ENCODE peak calls at places on chromosomes 4 and X, in nine cellular contexts. One of them, this sample, is unnamed.

GRCh38 chr4:8844976-8845690 is 26.5 kb downstream of the HMX1 start:
- DNase-seq in upper lobe of left lung: no peak
- DNase-seq in uterus: no peak
- DNase-seq in tibial artery: no peak
- DNase-seq in left ventricle myocardium inferior: no peak
- DNase-seq in PC-3: no peak
- DNase-seq in neuronal stem cell: no peak
- DNase-seq in HCT116: no peak
- DNase-seq in upper lobe of right lung: peak; percentile 26
- DNase-seq in this sample: no peak

GRCh38 chr4:168708108-168708507 is 211.3 kb downstream of the PALLD start:
- DNase-seq in upper lobe of left lung: no peak
- DNase-seq in uterus: no peak
- DNase-seq in tibial artery: no peak
- DNase-seq in left ventricle myocardium inferior: no peak
- DNase-seq in PC-3: peak; percentile 35
- DNase-seq in neuronal stem cell: no peak
- DNase-seq in HCT116: no peak
- DNase-seq in upper lobe of right lung: no peak
- DNase-seq in this sample: no peak

GRCh38 chrX:68912113-68912980 is 83.5 kb downstream of the EFNB1 start:
- DNase-seq in upper lobe of left lung: no peak
- DNase-seq in uterus: no peak
- DNase-seq in tibial artery: no peak
- DNase-seq in left ventricle myocardium inferior: no peak
- DNase-seq in PC-3: no peak
- DNase-seq in neuronal stem cell: peak; percentile 49
- DNase-seq in HCT116: no peak
- DNase-seq in upper lobe of right lung: no peak
- DNase-seq in this sample: no peak

GRCh38 chrX:71099736-71100135 is 4.1 kb downstream of the FOXO4 start:
- DNase-seq in upper lobe of left lung: no peak
- DNase-seq in uterus: no peak
- DNase-seq in tibial artery: no peak
- DNase-seq in left ventricle myocardium inferior: no peak
- DNase-seq in PC-3: no peak
- DNase-seq in neuronal stem cell: no peak
- DNase-seq in HCT116: no peak
- DNase-seq in upper lobe of right lung: no peak
- DNase-seq in this sample: no peak

GRCh38 chrX:133989491-133989890 is 4.1 kb upstream of the GPC3 start:
- DNase-seq in upper lobe of left lung: no peak
- DNase-seq in uterus: no peak
- DNase-seq in tibial artery: no peak
- DNase-seq in left ventricle myocardium inferior: no peak
- DNase-seq in PC-3: no peak
- DNase-seq in neuronal stem cell: no peak
- DNase-seq in HCT116: no peak
- DNase-seq in upper lobe of right lung: no peak
- DNase-seq in this sample: peak; percentile 45

GRCh38 chr4:103996637-103997036 is 276.9 kb upstream of the TACR3 start:
- DNase-seq in upper lobe of left lung: peak; percentile 32
- DNase-seq in uterus: no peak
- DNase-seq in tibial artery: no peak
- DNase-seq in left ventricle myocardium inferior: no peak
- DNase-seq in PC-3: peak; percentile 72
- DNase-seq in neuronal stem cell: peak; percentile 51
- DNase-seq in HCT116: peak; percentile 78
- DNase-seq in upper lobe of right lung: no peak
- DNase-seq in this sample: peak; percentile 61

GRCh38 chrX:130097507-130098201 is 12.6 kb downstream of the ELF4 start:
- DNase-seq in upper lobe of left lung: peak; percentile 57
- DNase-seq in uterus: no peak
- DNase-seq in tibial artery: no peak
- DNase-seq in left ventricle myocardium inferior: no peak
- DNase-seq in PC-3: no peak
- DNase-seq in neuronal stem cell: no peak
- DNase-seq in HCT116: no peak
- DNase-seq in upper lobe of right lung: peak; percentile 74
- DNase-seq in this sample: peak; percentile 32

GRCh38 chr4:138251904-138252303 is 9.8 kb upstream of the SLC7A11 start:
- DNase-seq in upper lobe of left lung: no peak
- DNase-seq in uterus: no peak
- DNase-seq in tibial artery: no peak
- DNase-seq in left ventricle myocardium inferior: no peak
- DNase-seq in PC-3: no peak
- DNase-seq in neuronal stem cell: no peak
- DNase-seq in HCT116: no peak
- DNase-seq in upper lobe of right lung: no peak
- DNase-seq in this sample: no peak

GRCh38 chr4:76984788-76985211 is 35.2 kb downstream of the SEPTIN11 start:
- DNase-seq in upper lobe of left lung: peak; percentile 23
- DNase-seq in uterus: peak; percentile 85
- DNase-seq in tibial artery: peak; percentile 78
- DNase-seq in left ventricle myocardium inferior: peak; percentile 44
- DNase-seq in PC-3: peak; percentile 61
- DNase-seq in neuronal stem cell: peak; percentile 42
- DNase-seq in HCT116: no peak
- DNase-seq in upper lobe of right lung: no peak
- DNase-seq in this sample: peak; percentile 41

GRCh38 chrX:15202458-15203177 is 67.3 kb downstream of the ASB9 start:
- DNase-seq in upper lobe of left lung: no peak
- DNase-seq in uterus: no peak
- DNase-seq in tibial artery: no peak
- DNase-seq in left ventricle myocardium inferior: no peak
- DNase-seq in PC-3: peak; percentile 57
- DNase-seq in neuronal stem cell: no peak
- DNase-seq in HCT116: no peak
- DNase-seq in upper lobe of right lung: no peak
- DNase-seq in this sample: no peak

GRCh38 chr4:98536631-98537030 is 121.8 kb downstream of the TSPAN5 start:
- DNase-seq in upper lobe of left lung: no peak
- DNase-seq in uterus: no peak
- DNase-seq in tibial artery: no peak
- DNase-seq in left ventricle myocardium inferior: no peak
- DNase-seq in PC-3: no peak
- DNase-seq in neuronal stem cell: no peak
- DNase-seq in HCT116: no peak
- DNase-seq in upper lobe of right lung: no peak
- DNase-seq in this sample: no peak

GRCh38 chr4:3792813-3793212 is 26.6 kb downstream of the ADRA2C start:
- DNase-seq in upper lobe of left lung: no peak
- DNase-seq in uterus: no peak
- DNase-seq in tibial artery: no peak
- DNase-seq in left ventricle myocardium inferior: no peak
- DNase-seq in PC-3: no peak
- DNase-seq in neuronal stem cell: no peak
- DNase-seq in HCT116: no peak
- DNase-seq in upper lobe of right lung: no peak
- DNase-seq in this sample: no peak

GRCh38 chr4:75724867-75725724 is 719 bp downstream of the USO1 start:
- DNase-seq in upper lobe of left lung: peak; percentile 85
- DNase-seq in uterus: peak; percentile 63
- DNase-seq in tibial artery: peak; percentile 87
- DNase-seq in left ventricle myocardium inferior: peak; percentile 77
- DNase-seq in PC-3: peak; percentile 56
- DNase-seq in neuronal stem cell: peak; percentile 69
- DNase-seq in HCT116: peak; percentile 23
- DNase-seq in upper lobe of right lung: peak; percentile 89
- DNase-seq in this sample: peak; percentile 76

GRCh38 chrX:18984381-18985185 is 669 bp upstream of the PHKA2 start:
- DNase-seq in upper lobe of left lung: peak; percentile 85
- DNase-seq in uterus: peak; percentile 73
- DNase-seq in tibial artery: peak; percentile 85
- DNase-seq in left ventricle myocardium inferior: peak; percentile 82
- DNase-seq in PC-3: peak; percentile 79
- DNase-seq in neuronal stem cell: peak; percentile 71
- DNase-seq in HCT116: peak; percentile 62
- DNase-seq in upper lobe of right lung: peak; percentile 92
- DNase-seq in this sample: peak; percentile 86

GRCh38 chr4:137425281-137425680 is 107.0 kb downstream of the PCDH18 start:
- DNase-seq in upper lobe of left lung: no peak
- DNase-seq in uterus: no peak
- DNase-seq in tibial artery: no peak
- DNase-seq in left ventricle myocardium inferior: no peak
- DNase-seq in PC-3: no peak
- DNase-seq in neuronal stem cell: no peak
- DNase-seq in HCT116: no peak
- DNase-seq in upper lobe of right lung: no peak
- DNase-seq in this sample: no peak

GRCh38 chr4:140740906-140741670 is 15.1 kb downstream of the TBC1D9 start:
- DNase-seq in upper lobe of left lung: no peak
- DNase-seq in uterus: no peak
- DNase-seq in tibial artery: no peak
- DNase-seq in left ventricle myocardium inferior: no peak
- DNase-seq in PC-3: no peak
- DNase-seq in neuronal stem cell: no peak
- DNase-seq in HCT116: no peak
- DNase-seq in upper lobe of right lung: no peak
- DNase-seq in this sample: no peak

GRCh38 chr4:108058685-108059440 is 69.2 kb downstream of the HADH start:
- DNase-seq in upper lobe of left lung: no peak
- DNase-seq in uterus: no peak
- DNase-seq in tibial artery: no peak
- DNase-seq in left ventricle myocardium inferior: no peak
- DNase-seq in PC-3: peak; percentile 85
- DNase-seq in neuronal stem cell: no peak
- DNase-seq in HCT116: peak; percentile 68
- DNase-seq in upper lobe of right lung: no peak
- DNase-seq in this sample: peak; percentile 36

GRCh38 chr4:2771264-2771663 is 15.1 kb upstream of the TNIP2 start:
- DNase-seq in upper lobe of left lung: no peak
- DNase-seq in uterus: no peak
- DNase-seq in tibial artery: peak; percentile 32
- DNase-seq in left ventricle myocardium inferior: no peak
- DNase-seq in PC-3: no peak
- DNase-seq in neuronal stem cell: no peak
- DNase-seq in HCT116: no peak
- DNase-seq in upper lobe of right lung: no peak
- DNase-seq in this sample: no peak

GRCh38 chr4:177393236-177393635 is 49.0 kb downstream of the AGA start:
- DNase-seq in upper lobe of left lung: no peak
- DNase-seq in uterus: no peak
- DNase-seq in tibial artery: no peak
- DNase-seq in left ventricle myocardium inferior: no peak
- DNase-seq in PC-3: no peak
- DNase-seq in neuronal stem cell: no peak
- DNase-seq in HCT116: no peak
- DNase-seq in upper lobe of right lung: no peak
- DNase-seq in this sample: no peak

GRCh38 chr4:60039908-60040307 is 1160.2 kb upstream of the ADGRL3 start:
- DNase-seq in upper lobe of left lung: no peak
- DNase-seq in uterus: no peak
- DNase-seq in tibial artery: no peak
- DNase-seq in left ventricle myocardium inferior: no peak
- DNase-seq in PC-3: no peak
- DNase-seq in neuronal stem cell: no peak
- DNase-seq in HCT116: no peak
- DNase-seq in upper lobe of right lung: no peak
- DNase-seq in this sample: no peak

DNA sequence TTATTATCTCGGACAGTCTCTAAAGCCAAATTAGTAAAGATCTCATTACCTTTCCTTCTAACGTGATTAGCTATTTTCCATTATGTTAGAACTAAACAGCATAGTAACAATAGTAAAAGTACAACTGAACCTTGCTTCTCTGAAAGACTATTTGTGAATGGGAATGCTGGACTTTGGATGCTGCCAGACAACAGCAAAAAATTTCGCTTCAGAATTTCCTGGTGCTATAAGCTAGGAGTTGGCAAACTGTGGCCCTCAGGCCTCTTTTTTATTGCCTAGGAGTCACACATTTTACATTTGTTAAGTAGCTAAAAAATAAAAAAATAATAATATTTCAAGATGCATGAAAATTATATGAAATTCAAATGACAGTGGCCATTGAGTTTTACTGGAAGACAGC is 34.8 kb downstream of the RASGEF1B start:
- DNase-seq in upper lobe of left lung: no peak
- DNase-seq in uterus: no peak
- DNase-seq in tibial artery: no peak
- DNase-seq in left ventricle myocardium inferior: no peak
- DNase-seq in PC-3: no peak
- DNase-seq in neuronal stem cell: no peak
- DNase-seq in HCT116: no peak
- DNase-seq in upper lobe of right lung: no peak
- DNase-seq in this sample: no peak
- H3K27me3 ChIP-seq in upper lobe of left lung: no peaks in the 10 kb centered on the region
- H3K27me3 ChIP-seq in uterus: no peaks in the 10 kb centered on the region
- H3K27me3 ChIP-seq in tibial artery: no peaks in the 10 kb centered on the region
- H3K27me3 ChIP-seq in left ventricle myocardium inferior: no peaks in the 10 kb centered on the region
- H3K27me3 ChIP-seq in PC-3: no peaks in the 10 kb centered on the region
- H3K27me3 ChIP-seq in neuronal stem cell: no peaks in the 10 kb centered on the region
- H3K27me3 ChIP-seq in HCT116: peaks cover 13% of the 10 kb centered on the region
- H3K27me3 ChIP-seq in upper lobe of right lung: no peaks in the 10 kb centered on the region
- H3K27me3 ChIP-seq in this sample: no peaks in the 10 kb centered on the region

GRCh38 chrX:154368630-154369452 is 5.6 kb downstream of the FLNA start:
- DNase-seq in upper lobe of left lung: peak; percentile 89
- DNase-seq in uterus: peak; percentile 91
- DNase-seq in tibial artery: peak; percentile 84
- DNase-seq in left ventricle myocardium inferior: peak; percentile 68
- DNase-seq in PC-3: peak; percentile 95
- DNase-seq in neuronal stem cell: no peak
- DNase-seq in HCT116: peak; percentile 62
- DNase-seq in upper lobe of right lung: peak; percentile 90
- DNase-seq in this sample: peak; percentile 76
- H3K4me1 ChIP-seq in upper lobe of left lung: peaks cover 32% of the 10 kb centered on the region
- H3K4me1 ChIP-seq in uterus: no peaks in the 10 kb centered on the region
- H3K4me1 ChIP-seq in tibial artery: peaks cover 42% of the 10 kb centered on the region
- H3K4me1 ChIP-seq in left ventricle myocardium inferior: peaks cover 76% of the 10 kb centered on the region
- H3K4me1 ChIP-seq in PC-3: peaks cover 28% of the 10 kb centered on the region
- H3K4me1 ChIP-seq in neuronal stem cell: peaks cover 5% of the 10 kb centered on the region
- H3K4me1 ChIP-seq in HCT116: peaks cover 41% of the 10 kb centered on the region
- H3K4me1 ChIP-seq in upper lobe of right lung: peaks cover 21% of the 10 kb centered on the region
- H3K4me1 ChIP-seq in this sample: peaks cover 22% of the 10 kb centered on the region

DNA sequence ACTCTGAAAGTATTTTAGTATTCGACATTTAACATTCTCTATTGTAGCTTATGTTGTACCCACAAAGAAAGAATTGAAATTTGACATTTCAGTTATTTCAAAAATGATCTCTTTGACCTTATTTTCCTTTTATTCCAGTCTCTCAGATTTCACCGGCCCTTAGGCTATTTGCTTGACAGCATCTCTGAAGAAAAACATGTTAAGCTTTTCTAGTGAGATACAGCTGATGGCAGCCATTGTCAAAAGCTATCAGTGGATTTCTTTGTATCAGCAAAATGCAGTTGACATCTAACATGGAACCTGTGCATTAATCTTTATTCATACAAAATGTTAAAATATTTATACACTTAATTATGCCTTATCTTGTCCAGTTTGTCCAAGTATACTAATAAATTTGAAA is 16.7 kb downstream of the ZAR1 start:
- DNase-seq in upper lobe of left lung: no peak
- DNase-seq in uterus: no peak
- DNase-seq in tibial artery: no peak
- DNase-seq in left ventricle myocardium inferior: no peak
- DNase-seq in PC-3: no peak
- DNase-seq in neuronal stem cell: no peak
- DNase-seq in HCT116: no peak
- DNase-seq in upper lobe of right lung: no peak
- DNase-seq in this sample: no peak
- H3K27me3 ChIP-seq in upper lobe of left lung: no peaks in the 10 kb centered on the region
- H3K27me3 ChIP-seq in uterus: no peaks in the 10 kb centered on the region
- H3K27me3 ChIP-seq in tibial artery: no peaks in the 10 kb centered on the region
- H3K27me3 ChIP-seq in left ventricle myocardium inferior: no peaks in the 10 kb centered on the region
- H3K27me3 ChIP-seq in PC-3: no peaks in the 10 kb centered on the region
- H3K27me3 ChIP-seq in neuronal stem cell: no peaks in the 10 kb centered on the region
- H3K27me3 ChIP-seq in HCT116: no peaks in the 10 kb centered on the region
- H3K27me3 ChIP-seq in upper lobe of right lung: no peaks in the 10 kb centered on the region
- H3K27me3 ChIP-seq in this sample: no peaks in the 10 kb centered on the region

GRCh38 chr4:87067120-87067885 is 132.5 kb downstream of the AFF1 start:
- DNase-seq in upper lobe of left lung: no peak
- DNase-seq in uterus: no peak
- DNase-seq in tibial artery: no peak
- DNase-seq in left ventricle myocardium inferior: no peak
- DNase-seq in PC-3: no peak
- DNase-seq in neuronal stem cell: no peak
- DNase-seq in HCT116: no peak
- DNase-seq in upper lobe of right lung: no peak
- DNase-seq in this sample: no peak
- H3K4me1 ChIP-seq in upper lobe of left lung: peaks cover 12% of the 10 kb centered on the region
- H3K4me1 ChIP-seq in uterus: peaks cover 9% of the 10 kb centered on the region
- H3K4me1 ChIP-seq in tibial artery: peaks cover 36% of the 10 kb centered on the region
- H3K4me1 ChIP-seq in left ventricle myocardium inferior: peaks cover 61% of the 10 kb centered on the region
- H3K4me1 ChIP-seq in PC-3: peaks cover under 1% of the 10 kb centered on the region
- H3K4me1 ChIP-seq in neuronal stem cell: peaks cover 18% of the 10 kb centered on the region
- H3K4me1 ChIP-seq in HCT116: no peaks in the 10 kb centered on the region
- H3K4me1 ChIP-seq in upper lobe of right lung: peaks cover 19% of the 10 kb centered on the region
- H3K4me1 ChIP-seq in this sample: no peaks in the 10 kb centered on the region

This sample was measured in Caco-2.